ENCODE peak calls at places on chromosome 12, in four cellular contexts. One of them, this sample, is unnamed.

GRCh38 chr12:75978677-75979076 is 52.9 kb downstream of the PHLDA1 start:
- DNase-seq in astrocyte of the spinal cord: no peak
- DNase-seq in HL-60: no peak
- DNase-seq in astrocyte of the cerebellum: no peak
- DNase-seq in this sample: peak; percentile 58

GRCh38 chr12:2165021-2165420 is 112.2 kb downstream of the CACNA1C start:
- DNase-seq in astrocyte of the spinal cord: no peak
- DNase-seq in HL-60: no peak
- DNase-seq in astrocyte of the cerebellum: no peak
- DNase-seq in this sample: no peak

GRCh38 chr12:131927110-131928079 is 1.7 kb upstream of the PUS1 start:
- DNase-seq in astrocyte of the spinal cord: no peak
- DNase-seq in HL-60: no peak
- DNase-seq in astrocyte of the cerebellum: no peak
- DNase-seq in this sample: no peak

GRCh38 chr12:108788911-108789310 is 57.6 kb upstream of the CORO1C start:
- DNase-seq in astrocyte of the spinal cord: no peak
- DNase-seq in HL-60: no peak
- DNase-seq in astrocyte of the cerebellum: no peak
- DNase-seq in this sample: no peak

GRCh38 chr12:112839386-112839972 is 47.9 kb downstream of the RPH3A start:
- DNase-seq in astrocyte of the spinal cord: peak; percentile 92
- DNase-seq in HL-60: no peak
- DNase-seq in astrocyte of the cerebellum: peak; percentile 76
- DNase-seq in this sample: no peak

GRCh38 chr12:45914090-45914489 is 76.3 kb downstream of the SCAF11 start:
- DNase-seq in astrocyte of the spinal cord: peak; percentile 76
- DNase-seq in HL-60: no peak
- DNase-seq in astrocyte of the cerebellum: peak; percentile 18
- DNase-seq in this sample: no peak

GRCh38 chr12:46663297-46663696 is 162.5 kb downstream of the SLC38A4 start:
- DNase-seq in astrocyte of the spinal cord: no peak
- DNase-seq in HL-60: no peak
- DNase-seq in astrocyte of the cerebellum: no peak
- DNase-seq in this sample: no peak

GRCh38 chr12:26499979-26500640 is 304.7 kb downstream of the SSPN start:
- DNase-seq in astrocyte of the spinal cord: no peak
- DNase-seq in HL-60: no peak
- DNase-seq in astrocyte of the cerebellum: no peak
- DNase-seq in this sample: no peak

GRCh38 chr12:356276-356988 is 32.7 kb downstream of the KDM5A start:
- DNase-seq in astrocyte of the spinal cord: peak; percentile 26
- DNase-seq in HL-60: no peak
- DNase-seq in astrocyte of the cerebellum: peak; percentile 33
- DNase-seq in this sample: no peak

GRCh38 chr12:91210144-91210543 is 27.5 kb upstream of the DCN start:
- DNase-seq in astrocyte of the spinal cord: no peak
- DNase-seq in HL-60: no peak
- DNase-seq in astrocyte of the cerebellum: no peak
- DNase-seq in this sample: no peak

DNA sequence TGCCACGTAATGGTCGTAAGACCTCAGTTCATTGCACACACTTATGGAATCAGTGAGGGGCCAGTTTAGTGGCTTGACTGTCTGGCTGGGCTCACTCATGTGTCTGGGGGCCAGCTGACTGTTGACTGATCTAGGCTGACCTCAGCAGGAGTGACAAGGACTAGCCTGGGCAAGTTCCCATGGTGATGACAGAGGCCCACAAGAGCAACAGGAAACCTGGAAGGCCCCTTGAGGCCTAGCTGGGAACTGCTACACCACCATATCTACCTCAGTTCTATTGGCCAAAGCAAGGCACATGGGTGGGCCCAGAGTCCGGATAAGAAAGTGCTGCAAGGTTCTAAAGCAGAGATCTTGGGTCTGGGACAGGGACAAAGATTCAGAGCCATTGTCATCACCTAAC is 21.3 kb upstream of the RFLNA start:
- DNase-seq in astrocyte of the spinal cord: peak; percentile 26
- DNase-seq in HL-60: peak; percentile 23
- DNase-seq in astrocyte of the cerebellum: no peak
- DNase-seq in this sample: peak; percentile 76
- TF ChIP-seq CTCF in astrocyte of the spinal cord: peak; percentile 23
- TF ChIP-seq CTCF in HL-60: no peak
- TF ChIP-seq CTCF in astrocyte of the cerebellum: peak; percentile 14
- TF ChIP-seq CTCF in this sample: peak; percentile 43

DNA sequence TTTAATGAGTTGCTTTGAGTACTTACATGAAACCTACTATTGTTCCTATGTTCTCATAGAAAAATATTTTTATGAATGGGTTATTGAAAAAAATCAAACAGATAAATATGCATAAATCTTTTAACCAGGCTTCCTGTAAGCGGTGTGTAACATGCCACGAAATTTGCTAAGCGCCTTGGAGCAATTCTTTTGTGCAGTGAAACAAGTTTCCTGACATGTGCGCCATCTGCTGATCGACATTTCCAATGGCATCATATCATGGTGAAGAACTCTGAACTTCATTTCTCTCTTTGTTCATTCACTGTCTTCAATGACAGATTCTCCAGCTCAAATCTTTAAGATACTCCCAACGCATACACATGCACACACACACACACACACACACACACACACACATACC is 145.6 kb upstream of the NAV3 start:
- DNase-seq in astrocyte of the spinal cord: peak; percentile 83
- DNase-seq in HL-60: peak; percentile 48
- DNase-seq in astrocyte of the cerebellum: peak; percentile 80
- DNase-seq in this sample: peak; percentile 20
- TF ChIP-seq CTCF in astrocyte of the spinal cord: peak; percentile 66
- TF ChIP-seq CTCF in HL-60: peak; percentile 61
- TF ChIP-seq CTCF in astrocyte of the cerebellum: peak; percentile 75
- TF ChIP-seq CTCF in this sample: no peak

GRCh38 chr12:94649349-94650142 is 811 bp downstream of the TMCC3 start:
- DNase-seq in astrocyte of the spinal cord: peak; percentile 32
- DNase-seq in HL-60: no peak
- DNase-seq in astrocyte of the cerebellum: no peak
- DNase-seq in this sample: peak; percentile 13
- TF ChIP-seq CTCF in astrocyte of the spinal cord: peak; percentile 16
- TF ChIP-seq CTCF in HL-60: no peak
- TF ChIP-seq CTCF in astrocyte of the cerebellum: peak; percentile 40
- TF ChIP-seq CTCF in this sample: peak; percentile 35

GRCh38 chr12:96399081-96399918 is 939 bp downstream of the CDK17 start:
- DNase-seq in astrocyte of the spinal cord: peak; percentile 75
- DNase-seq in HL-60: peak; percentile 72
- DNase-seq in astrocyte of the cerebellum: no peak
- DNase-seq in this sample: peak; percentile 81
- TF ChIP-seq CTCF in astrocyte of the spinal cord: peak; percentile 15
- TF ChIP-seq CTCF in HL-60: no peak
- TF ChIP-seq CTCF in astrocyte of the cerebellum: no peak
- TF ChIP-seq CTCF in this sample: no peak

GRCh38 chr12:114396153-114396868 is 9.6 kb downstream of the TBX5 start:
- DNase-seq in astrocyte of the spinal cord: no peak
- DNase-seq in HL-60: no peak
- DNase-seq in astrocyte of the cerebellum: no peak
- DNase-seq in this sample: no peak
- TF ChIP-seq CTCF in astrocyte of the spinal cord: no peak
- TF ChIP-seq CTCF in HL-60: no peak
- TF ChIP-seq CTCF in astrocyte of the cerebellum: no peak
- TF ChIP-seq CTCF in this sample: no peak

GRCh38 chr12:56300644-56301464 is 724 bp upstream of the CS start:
- DNase-seq in astrocyte of the spinal cord: no peak
- DNase-seq in HL-60: no peak
- DNase-seq in astrocyte of the cerebellum: no peak
- DNase-seq in this sample: no peak
- TF ChIP-seq CTCF in astrocyte of the spinal cord: no peak
- TF ChIP-seq CTCF in HL-60: no peak
- TF ChIP-seq CTCF in astrocyte of the cerebellum: no peak
- TF ChIP-seq CTCF in this sample: no peak

GRCh38 chr12:28269851-28270250 is 79.6 kb downstream of the CCDC91 start:
- DNase-seq in astrocyte of the spinal cord: no peak
- DNase-seq in HL-60: no peak
- DNase-seq in astrocyte of the cerebellum: no peak
- DNase-seq in this sample: no peak
- TF ChIP-seq CTCF in astrocyte of the spinal cord: no peak
- TF ChIP-seq CTCF in HL-60: no peak
- TF ChIP-seq CTCF in astrocyte of the cerebellum: no peak
- TF ChIP-seq CTCF in this sample: no peak

GRCh38 chr12:22529281-22530060 is 14.9 kb downstream of the C2CD5 start:
- DNase-seq in astrocyte of the spinal cord: peak; percentile 39
- DNase-seq in HL-60: no peak
- DNase-seq in astrocyte of the cerebellum: no peak
- DNase-seq in this sample: no peak
- TF ChIP-seq CTCF in astrocyte of the spinal cord: peak; percentile 18
- TF ChIP-seq CTCF in HL-60: peak; percentile 29
- TF ChIP-seq CTCF in astrocyte of the cerebellum: no peak
- TF ChIP-seq CTCF in this sample: peak; percentile 70